ENCODE peak calls at places on chromosomes 16 and 17, in four cellular contexts. R, E, N and J are unnamed samples.

GRCh38 chr16:13264749-13265552 is 363.6 kb downstream of the SHISA9 start:
- DNase-seq in R (no peak), E (no peak), N (no peak), J (no peak)

GRCh38 chr17:7832431-7832830 is 1.6 kb upstream of the KDM6B start:
- DNase-seq in R (no peak), E (no peak), N (no peak), J (no peak)

GRCh38 chr17:81429353-81429774 is 34.1 kb downstream of the BAHCC1 start:
- DNase-seq in R (peak; percentile 89), E (no peak), N (no peak), J (peak; percentile 62)

GRCh38 chr16:87335968-87336849 is 19.0 kb upstream of the C16orf95 start:
- DNase-seq in R (no peak), E (no peak), N (no peak), J (no peak)

GRCh38 chr17:32583053-32583452 is 96.3 kb downstream of the CDK5R1 start:
- DNase-seq in R (no peak), E (no peak), N (no peak), J (no peak)

GRCh38 chr17:41492351-41492750 is 2.6 kb upstream of the KRT36 start:
- DNase-seq in R (no peak), E (no peak), N (no peak), J (no peak)

GRCh38 chr17:60229189-60229802 is 79.5 kb downstream of the CA4 start:
- DNase-seq in R (no peak), E (peak; percentile 32), N (no peak), J (peak; percentile 5)

GRCh38 chr17:48051706-48052486 is 3.7 kb downstream of the NFE2L1 start:
- DNase-seq in R (no peak), E (no peak), N (no peak), J (peak; percentile 46)

GRCh38 chr16:69712914-69713581 is 13.3 kb downstream of the NQO1 start:
- DNase-seq in R (no peak), E (no peak), N (no peak), J (no peak)

GRCh38 chr16:47507701-47508100 is 46.6 kb downstream of the PHKB start:
- DNase-seq in R (no peak), E (no peak), N (no peak), J (no peak)

GRCh38 chr17:58415371-58416055 is 1.8 kb downstream of the RNF43 start:
- DNase-seq in R (no peak), E (no peak), N (peak; percentile 29), J (peak; percentile 73)

GRCh38 chr16:9965079-9965478 is 217.1 kb downstream of the GRIN2A start:
- DNase-seq in R (no peak), E (no peak), N (no peak), J (no peak)

GRCh38 chr16:86718118-86718517 is 139.8 kb downstream of the FOXL1 start:
- DNase-seq in R (no peak), E (no peak), N (no peak), J (no peak)

GRCh38 chr16:71401988-71402387 is 39.9 kb downstream of the TLE7 start:
- DNase-seq in R (no peak), E (no peak), N (no peak), J (no peak)

GRCh38 chr17:18004345-18004744 is 31.7 kb downstream of the DRC3 start:
- DNase-seq in R (no peak), E (no peak), N (no peak), J (no peak)

GRCh38 chr16:48099455-48099854 is 56.3 kb downstream of the ABCC12 start:
- DNase-seq in R (no peak), E (no peak), N (no peak), J (no peak)

GRCh38 chr16:85220125-85220839 is 108.0 kb upstream of the CIBAR2 start:
- DNase-seq in R (peak; percentile 82), E (no peak), N (no peak), J (peak; percentile 45)

GRCh38 chr17:72199256-72199655 is 78.4 kb downstream of the SOX9 start:
- DNase-seq in R (no peak), E (no peak), N (no peak), J (no peak)

GRCh38 chr17:35084987-35085386 is 21.5 kb upstream of the RFFL start:
- DNase-seq in R (no peak), E (no peak), N (no peak), J (peak; percentile 63)

DNA sequence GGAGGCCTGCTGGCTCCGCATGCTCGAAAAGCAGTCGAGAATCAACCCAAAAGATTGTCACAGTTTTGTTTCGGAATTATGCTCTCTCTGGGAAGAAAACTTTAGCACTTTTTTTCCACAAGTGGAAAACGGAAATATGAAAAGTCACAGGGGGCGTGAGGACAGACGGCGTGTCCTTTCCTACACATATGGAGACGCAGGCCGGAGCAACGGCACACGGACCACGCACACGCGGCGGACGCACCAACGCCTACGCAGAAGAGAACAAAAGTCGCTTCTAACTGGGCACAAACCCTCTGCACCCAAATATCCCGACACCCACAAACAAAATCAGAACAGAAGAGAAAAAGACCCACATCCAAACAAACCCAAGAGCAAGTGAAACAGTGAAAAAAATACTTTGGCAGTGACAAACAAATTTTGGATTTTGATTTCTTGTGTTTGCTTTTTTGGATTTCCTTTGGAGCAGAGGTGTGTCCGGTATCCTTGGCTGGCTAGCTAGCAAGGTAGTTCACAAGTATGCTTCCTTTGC is 9.3 kb upstream of the PABPN1L start:
- DNase-seq in R (no peak), E (no peak), N (no peak), J (no peak)
- H3K27me3 ChIP-seq in R (no peaks in the 10 kb centered on the region), E (no peaks in the 10 kb centered on the region), N (no peaks in the 10 kb centered on the region), J (no peaks in the 10 kb centered on the region)

GRCh38 chr17:54013117-54013516 is 190.4 kb downstream of the KIF2B start:
- DNase-seq in R (no peak), E (no peak), N (no peak), J (no peak)

GRCh38 chr17:54021418-54021817 is 198.7 kb downstream of the KIF2B start:
- DNase-seq in R (no peak), E (no peak), N (no peak), J (no peak)

DNA sequence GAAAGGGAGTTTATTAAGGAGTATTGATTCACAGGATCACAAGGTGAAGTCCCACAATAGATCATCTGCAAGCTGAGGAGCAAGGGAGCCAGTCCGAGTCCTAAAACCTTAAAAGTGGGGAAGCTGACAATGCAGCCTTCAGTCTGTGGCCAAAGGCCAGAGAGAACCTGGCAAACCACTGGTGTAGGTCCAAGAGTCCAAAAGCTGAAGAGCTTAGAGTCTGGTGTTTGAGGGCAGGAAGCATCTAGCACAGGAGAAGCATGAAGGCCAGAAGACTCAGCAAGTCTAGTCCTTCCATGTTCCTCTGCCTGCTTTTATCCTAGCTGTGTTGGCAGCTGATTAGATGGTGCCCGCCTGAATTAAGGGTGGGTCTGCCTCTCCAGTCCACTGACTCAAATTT is 193.0 kb downstream of the KIF2B start:
- DNase-seq in R (no peak), E (no peak), N (no peak), J (no peak)
- H3K4me1 ChIP-seq in R (no peaks in the 10 kb centered on the region), E (no peaks in the 10 kb centered on the region), N (no peaks in the 10 kb centered on the region), J (no peaks in the 10 kb centered on the region)

GRCh38 chr16:30567991-30568638 is 3.4 kb downstream of the ZNF688 start:
- DNase-seq in R (no peak), E (peak; percentile 87), N (no peak), J (no peak)
- H3K27ac ChIP-seq in R (no peak overlapping the region), E (peak overlapping the region; percentile 74), N (no peak overlapping the region), J (peak overlapping the region; percentile 8)

GRCh38 chr17:79524201-79524882 is 86.5 kb downstream of the RBFOX3 start:
- DNase-seq in R (no peak), E (no peak), N (no peak), J (no peak)
- H3K27me3 ChIP-seq in R (peaks cover 28% of the 10 kb centered on the region), E (peaks cover 100% of the 10 kb centered on the region), N (peaks cover 6% of the 10 kb centered on the region), J (peaks cover 6% of the 10 kb centered on the region)

DNA sequence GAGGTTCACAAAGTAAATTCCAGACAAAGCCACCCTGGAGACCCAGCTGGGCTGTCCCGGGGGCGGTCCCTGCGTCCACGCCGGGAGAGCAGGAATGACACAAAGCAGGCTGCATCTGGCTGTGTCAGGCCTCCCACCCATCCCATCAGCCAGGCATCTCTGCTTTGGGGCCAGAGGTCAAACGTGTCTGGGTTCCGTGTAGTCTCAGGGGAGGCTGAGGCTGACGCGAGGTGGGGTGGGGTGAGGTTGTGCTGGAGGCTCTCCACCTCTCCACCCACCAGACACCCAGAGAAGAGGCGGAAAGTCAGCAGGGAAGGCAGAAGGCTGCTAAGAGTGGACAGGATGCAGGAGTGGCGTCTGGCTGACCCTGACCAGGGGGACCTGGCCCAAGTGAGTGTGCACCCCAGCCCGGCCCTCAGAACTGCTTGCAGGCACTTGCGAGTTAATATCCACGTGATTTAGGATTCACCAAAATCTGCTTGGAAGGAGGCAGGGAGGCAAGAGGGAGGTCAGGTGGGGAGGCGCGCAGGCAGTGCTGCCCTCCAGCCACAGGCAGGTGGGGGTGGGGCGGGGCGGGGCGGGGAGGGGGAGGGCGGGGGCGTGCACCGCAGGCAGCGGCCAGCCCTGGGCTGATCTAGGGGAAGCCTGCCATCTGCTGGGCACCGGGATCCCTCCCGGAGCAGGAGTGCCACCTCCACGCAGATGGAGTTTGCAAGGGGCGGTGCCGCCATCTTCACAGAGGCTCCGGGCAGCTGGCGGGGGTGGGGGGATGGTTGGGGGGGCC is 44.3 kb downstream of the TBC1D16 start:
- DNase-seq in R (peak; percentile 92), E (peak; percentile 61), N (peak; percentile 86), J (peak; percentile 82)
- H3K4me1 ChIP-seq in R (peaks cover 43% of the 10 kb centered on the region), E (peaks cover 27% of the 10 kb centered on the region), N (peaks cover 29% of the 10 kb centered on the region), J (peaks cover 6% of the 10 kb centered on the region)

DNA sequence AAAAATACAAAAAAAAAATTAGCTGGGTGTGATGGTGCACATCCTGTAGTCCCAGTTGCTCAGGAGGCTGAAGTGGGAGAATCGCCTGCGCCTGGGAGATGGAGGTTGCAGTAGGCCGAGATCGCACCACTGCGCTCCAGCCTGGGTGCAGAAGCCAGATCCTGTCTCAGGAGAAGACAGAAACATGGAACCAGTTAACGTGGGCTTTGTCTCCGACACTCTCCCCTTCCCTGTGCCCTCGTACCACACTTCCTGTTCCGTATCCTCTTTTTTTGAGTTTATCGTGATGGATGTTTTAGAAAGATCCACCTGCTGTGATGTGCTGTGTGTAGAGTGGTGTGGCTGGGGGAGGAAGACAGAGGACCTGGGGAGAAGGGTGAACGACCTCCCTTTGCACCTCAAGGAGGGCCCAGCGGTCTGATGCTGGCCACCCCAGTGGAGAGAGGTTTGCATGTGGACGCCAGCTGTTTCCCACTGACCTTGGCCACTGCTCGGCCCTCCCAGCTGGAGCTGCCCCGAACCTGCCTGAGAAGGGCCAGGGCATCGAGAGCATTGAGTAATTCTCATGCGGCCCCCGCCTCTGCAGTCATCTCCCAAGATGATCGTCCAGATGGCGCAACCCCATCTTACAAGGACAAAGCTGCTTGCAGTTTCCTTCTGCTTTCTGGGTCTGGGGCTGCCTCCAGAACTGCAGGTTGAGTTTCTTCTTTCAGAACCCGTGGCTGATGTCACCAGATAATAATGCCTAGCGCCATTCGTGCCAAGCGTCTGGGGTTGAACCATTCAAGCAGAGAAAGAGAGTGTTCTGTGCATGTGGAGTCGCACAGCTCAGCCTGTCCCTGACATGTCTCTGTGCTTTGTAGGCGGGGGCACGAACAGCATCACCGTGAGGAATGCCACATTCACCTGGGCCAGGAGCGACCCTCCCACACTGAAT is 126.3 kb downstream of the ABCC1 start:
- DNase-seq in R (peak; percentile 82), E (no peak), N (no peak), J (no peak)
- H3K27ac ChIP-seq in R (peak overlapping the region; percentile 49), E (no peak overlapping the region), N (peak overlapping the region; percentile 97), J (peak overlapping the region; percentile 47)

GRCh38 chr17:12983986-12984932 is 33.6 kb downstream of the ELAC2 start:
- DNase-seq in R (no peak), E (no peak), N (no peak), J (no peak)
- H3K27me3 ChIP-seq in R (no peaks in the 10 kb centered on the region), E (no peaks in the 10 kb centered on the region), N (no peaks in the 10 kb centered on the region), J (no peaks in the 10 kb centered on the region)